ENCODE peak calls at places on chromosomes 16 and 17, in five cellular contexts. A, E, Q, Y and J are unnamed samples.

GRCh38 chr17:16991349-16992009 is 19.6 kb upstream of the TNFRSF13B start:
- DNase-seq in A (peak; percentile 96), E (peak; percentile 57), Q (peak; percentile 89), Y (peak; percentile 63), J (peak; percentile 86)

GRCh38 chr16:24138024-24138423 is 118.1 kb upstream of the CACNG3 start:
- DNase-seq in A (no peak), E (no peak), Q (no peak), Y (no peak), J (no peak)

GRCh38 chr16:87463722-87464690 is 28.8 kb downstream of the ZCCHC14 start:
- DNase-seq in A (no peak), E (peak; percentile 89), Q (no peak), Y (no peak), J (peak; percentile 68)

GRCh38 chr17:33241390-33241789 is 51.7 kb downstream of the ASIC2 start:
- DNase-seq in A (no peak), E (peak; percentile 50), Q (no peak), Y (no peak), J (no peak)

GRCh38 chr16:77171750-77172635 is 19.0 kb upstream of the MON1B start:
- DNase-seq in A (no peak), E (peak; percentile 59), Q (no peak), Y (no peak), J (peak; percentile 45)

GRCh38 chr17:77817953-77818352 is 140.6 kb upstream of the TNRC6C start:
- DNase-seq in A (no peak), E (no peak), Q (no peak), Y (no peak), J (no peak)

GRCh38 chr16:68779891-68780290 is 42.8 kb downstream of the CDH1 start:
- DNase-seq in A (no peak), E (no peak), Q (peak; percentile 76), Y (no peak), J (no peak)

GRCh38 chr17:61385869-61386245 is 13.8 kb upstream of the TBX2 start:
- DNase-seq in A (no peak), E (peak; percentile 46), Q (no peak), Y (no peak), J (no peak)

GRCh38 chr16:66933776-66934137 is 445 bp downstream of the CIAO2B start:
- DNase-seq in A (no peak), E (peak; percentile 35), Q (no peak), Y (no peak), J (no peak)

GRCh38 chr16:85417156-85417860 is 195.8 kb upstream of the GSE1 start:
- DNase-seq in A (peak; percentile 74), E (no peak), Q (no peak), Y (no peak), J (peak; percentile 24)

GRCh38 chr16:50313596-50314483 is 47.5 kb downstream of the ADCY7 start:
- DNase-seq in A (peak; percentile 95), E (peak; percentile 12), Q (peak; percentile 25), Y (peak; percentile 45), J (peak; percentile 57)

GRCh38 chr17:45430738-45431530 is 1.7 kb downstream of the ARHGAP27 start:
- DNase-seq in A (no peak), E (no peak), Q (peak; percentile 84), Y (no peak), J (no peak)

GRCh38 chr16:72134507-72134906 is 37.4 kb downstream of the PMFBP1 start:
- DNase-seq in A (no peak), E (no peak), Q (no peak), Y (no peak), J (no peak)

GRCh38 chr16:67535201-67535600 is 6.6 kb downstream of the RIPOR1 start:
- DNase-seq in A (no peak), E (no peak), Q (no peak), Y (no peak), J (no peak)

GRCh38 chr17:82272495-82273326 is 789 bp downstream of the CSNK1D start:
- DNase-seq in A (peak; percentile 90), E (no peak), Q (no peak), Y (peak; percentile 46), J (peak; percentile 66)

GRCh38 chr17:75771334-75772281 is 6.6 kb upstream of the GALK1 start:
- DNase-seq in A (peak; percentile 70), E (peak; percentile 25), Q (no peak), Y (no peak), J (peak; percentile 27)

GRCh38 chr16:67660564-67661028 is at the start of gene PARD6A:
- DNase-seq in A (peak; percentile 98), E (peak; percentile 96), Q (peak; percentile 94), Y (peak; percentile 94), J (peak; percentile 98)

GRCh38 chr17:64130559-64131001 is 636 bp upstream of the ERN1 start:
- DNase-seq in A (no peak), E (peak; percentile 80), Q (no peak), Y (peak; percentile 60), J (peak; percentile 74)
- TF ChIP-seq CTCF in A (no peak), E (no peak), Q (no peak), Y (no peak), J (no peak)

GRCh38 chr17:4948166-4948996 is at the start of gene PFN1:
- DNase-seq in A (peak; percentile 97), E (peak; percentile 91), Q (peak; percentile 92), Y (peak; percentile 91), J (peak; percentile 93)
- TF ChIP-seq POLR2A in A (peak; percentile 54), E (peak; percentile 92), Q (no peak), Y (peak; percentile 37), J (peak; percentile 90)

DNA sequence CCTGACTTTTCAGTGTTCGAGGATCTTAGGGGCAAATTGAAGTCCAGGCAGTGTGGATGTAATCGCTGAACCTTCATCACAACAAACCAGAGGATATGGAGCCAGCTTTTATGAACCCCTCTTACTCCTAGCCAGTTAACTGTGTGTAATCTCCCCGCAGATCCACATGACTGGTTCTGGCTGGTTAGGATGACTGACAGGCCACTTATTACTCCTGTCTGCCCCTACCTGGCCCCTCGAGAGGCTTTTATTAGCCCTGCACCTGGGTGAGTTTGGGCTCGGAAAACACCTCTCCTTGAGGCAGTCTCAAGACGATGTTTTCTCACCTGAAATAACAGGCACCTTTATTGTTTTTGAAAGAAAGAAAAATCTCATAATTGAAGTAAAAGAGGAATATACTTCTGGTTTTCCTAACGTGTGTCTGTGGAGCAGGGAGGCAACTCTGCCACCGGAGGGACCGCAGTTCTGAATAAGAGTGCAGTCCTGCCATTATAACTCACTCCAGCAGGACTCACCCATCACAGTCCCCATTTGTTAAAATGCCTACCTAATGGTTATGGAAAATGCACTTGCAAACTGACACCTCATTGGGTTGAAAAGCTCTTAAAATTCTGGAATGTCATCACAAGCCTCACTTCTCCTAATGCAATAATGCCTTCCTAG is 291.9 kb upstream of the N4BP1 start:
- DNase-seq in A (no peak), E (no peak), Q (no peak), Y (no peak), J (no peak)
- TF ChIP-seq CTCF in A (no peak), E (peak; percentile 32), Q (no peak), Y (no peak), J (no peak)

GRCh38 chr16:82598766-82599165 is 28.0 kb upstream of the CDH13 start:
- DNase-seq in A (no peak), E (no peak), Q (no peak), Y (no peak), J (no peak)
- TF ChIP-seq POLR2A in A (no peak), E (no peak), Q (no peak), Y (no peak), J (no peak)

GRCh38 chr17:8376302-8377067 is at the start of gene KRABD2:
- DNase-seq in A (peak; percentile 97), E (peak; percentile 79), Q (peak; percentile 92), Y (peak; percentile 85), J (peak; percentile 97)
- TF ChIP-seq CTCF in A (no peak), E (peak; percentile 66), Q (peak; percentile 72), Y (peak; percentile 71), J (peak; percentile 62)

GRCh38 chr17:50128441-50129302 is 1.3 kb downstream of the SAMD14 start:
- DNase-seq in A (no peak), E (peak; percentile 18), Q (no peak), Y (no peak), J (peak; percentile 27)
- TF ChIP-seq POLR2A in A (no peak), E (no peak), Q (no peak), Y (no peak), J (no peak)

GRCh38 chr17:14886200-14886739 is 378.9 kb downstream of the PMP22 start:
- DNase-seq in A (no peak), E (no peak), Q (no peak), Y (no peak), J (no peak)
- TF ChIP-seq CTCF in A (no peak), E (peak; percentile 22), Q (no peak), Y (no peak), J (no peak)

DNA sequence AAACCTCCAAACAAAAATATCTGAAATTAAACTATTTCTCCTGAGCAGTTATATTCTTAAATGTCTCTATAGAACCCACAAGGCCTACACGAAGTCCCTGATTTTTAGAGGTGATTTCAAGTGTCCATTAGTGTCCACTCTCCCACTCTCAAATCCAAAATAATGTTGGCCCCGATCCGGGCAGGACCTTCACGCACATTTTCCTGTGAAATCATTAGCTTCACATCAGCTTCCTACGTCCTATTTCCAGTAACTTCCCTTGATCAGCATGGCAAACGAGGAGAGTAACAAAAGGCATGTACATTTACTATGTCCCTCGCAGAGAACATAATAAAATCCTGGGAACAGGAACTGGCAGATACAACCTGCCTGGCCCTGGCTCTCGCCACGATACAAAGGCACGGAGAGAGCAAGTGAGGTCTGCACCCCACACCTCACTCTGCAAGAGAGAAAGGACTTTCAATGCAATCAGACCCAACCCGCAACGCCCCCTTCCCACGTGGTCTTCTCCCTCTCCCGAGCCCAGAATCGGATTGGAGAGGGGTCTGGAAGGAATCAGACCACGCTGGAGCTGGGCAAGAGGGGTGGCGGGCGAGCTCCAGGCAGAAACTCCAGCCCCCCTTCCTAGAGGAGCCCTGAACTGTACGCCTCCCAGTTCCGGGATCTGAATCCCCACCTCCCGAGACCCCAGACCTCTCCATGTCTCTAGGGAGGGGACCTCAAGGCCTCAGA is 17.5 kb upstream of the C17orf78 start:
- DNase-seq in A (no peak), E (peak; percentile 44), Q (peak; percentile 43), Y (peak; percentile 47), J (peak; percentile 76)
- TF ChIP-seq POLR2A in A (no peak), E (no peak), Q (no peak), Y (no peak), J (no peak)

GRCh38 chr17:750431-751037 is 1.5 kb downstream of the GEMIN4 start:
- DNase-seq in A (no peak), E (no peak), Q (no peak), Y (no peak), J (no peak)
- TF ChIP-seq CTCF in A (no peak), E (no peak), Q (no peak), Y (no peak), J (no peak)

GRCh38 chr17:38730526-38731379 is 612 bp downstream of the CISD3 start:
- DNase-seq in A (peak; percentile 94), E (peak; percentile 42), Q (peak; percentile 95), Y (peak; percentile 70), J (peak; percentile 88)
- TF ChIP-seq POLR2A in A (no peak), E (no peak), Q (no peak), Y (no peak), J (no peak)